ENCODE peak calls at places on chromosome 3, in six cellular contexts. C is MM.1S; U is SK-N-SH; Z is neural progenitor cell; H is hepatocyte; I is CD8-positive, alpha-beta T cell. K is an unnamed sample.

GRCh38 chr3:43792904-43793303 is 102.2 kb downstream of the ABHD5 start:
- DNase-seq in C (no peak), U (no peak), Z (no peak), H (no peak), I (no peak), K (no peak)

GRCh38 chr3:40490916-40491315 is 14.0 kb downstream of the ZNF619 start:
- DNase-seq in C (no peak), U (no peak), Z (no peak), H (no peak), I (no peak), K (no peak)

GRCh38 chr3:30527720-30528119 is 78.7 kb upstream of the TGFBR2 start:
- DNase-seq in C (no peak), U (no peak), Z (no peak), H (no peak), I (no peak), K (no peak)

GRCh38 chr3:59247402-59247841 is 197.6 kb upstream of the CFAP20DC start:
- DNase-seq in C (no peak), U (no peak), Z (no peak), H (no peak), I (no peak), K (no peak)

GRCh38 chr3:132641837-132642538 is 17.6 kb downstream of the ACAD11 start:
- DNase-seq in C (peak; percentile 56), U (peak; percentile 70), Z (peak; percentile 28), H (peak; percentile 44), I (no peak), K (no peak)

GRCh38 chr3:2944628-2945027 is 165.5 kb downstream of the IL5RA start:
- DNase-seq in C (peak; percentile 66), U (no peak), Z (no peak), H (no peak), I (no peak), K (no peak)

GRCh38 chr3:197793246-197793645 is 2.2 kb downstream of the LRCH3 start:
- DNase-seq in C (no peak), U (no peak), Z (no peak), H (no peak), I (no peak), K (no peak)

GRCh38 chr3:59608356-59608755 is 558.5 kb upstream of the CFAP20DC start:
- DNase-seq in C (no peak), U (no peak), Z (no peak), H (no peak), I (no peak), K (no peak)

GRCh38 chr3:82080792-82081191 is 319.3 kb upstream of the GBE1 start:
- DNase-seq in C (no peak), U (no peak), Z (no peak), H (no peak), I (no peak), K (no peak)

GRCh38 chr3:54621181-54621580 is 306.7 kb downstream of the LRTM1 start:
- DNase-seq in C (no peak), U (peak; percentile 78), Z (no peak), H (no peak), I (no peak), K (no peak)

GRCh38 chr3:172002512-172003078 is 36.8 kb upstream of the FNDC3B start:
- DNase-seq in C (no peak), U (no peak), Z (no peak), H (no peak), I (no peak), K (no peak)

GRCh38 chr3:40616420-40616819 is 91.7 kb downstream of the ZNF621 start:
- DNase-seq in C (no peak), U (peak; percentile 15), Z (peak; percentile 17), H (no peak), I (no peak), K (no peak)

GRCh38 chr3:56914646-56915045 is 112.9 kb upstream of the ARHGEF3 start:
- DNase-seq in C (peak; percentile 21), U (no peak), Z (no peak), H (no peak), I (no peak), K (no peak)

GRCh38 chr3:15501126-15501525 is 20.4 kb downstream of the COLQ start:
- DNase-seq in C (no peak), U (peak; percentile 42), Z (no peak), H (no peak), I (no peak), K (no peak)

GRCh38 chr3:193545304-193545703 is 9.4 kb downstream of the ATP13A4 start:
- DNase-seq in C (no peak), U (no peak), Z (no peak), H (no peak), I (no peak), K (no peak)

GRCh38 chr3:98733778-98734281 is 29.3 kb upstream of the ST3GAL6 start:
- DNase-seq in C (peak; percentile 63), U (peak; percentile 38), Z (peak; percentile 27), H (peak; percentile 27), I (no peak), K (no peak)

GRCh38 chr3:23086831-23087230 is 116.3 kb upstream of the UBE2E2 start:
- DNase-seq in C (no peak), U (no peak), Z (no peak), H (no peak), I (no peak), K (no peak)

GRCh38 chr3:139627759-139628158 is 50.0 kb downstream of the NMNAT3 start:
- DNase-seq in C (no peak), U (no peak), Z (no peak), H (no peak), I (no peak), K (no peak)

GRCh38 chr3:126956361-126956760 is 26.6 kb upstream of the PLXNA1 start:
- DNase-seq in C (no peak), U (no peak), Z (no peak), H (no peak), I (no peak), K (no peak)

GRCh38 chr3:139994891-139995290 is 59.9 kb downstream of the CLSTN2 start:
- DNase-seq in C (no peak), U (peak; percentile 57), Z (no peak), H (no peak), I (no peak), K (no peak)

GRCh38 chr3:193711523-193711963 is 118.5 kb downstream of the OPA1 start:
- DNase-seq in C (no peak), U (no peak), Z (peak; percentile 88), H (no peak), I (no peak), K (no peak)

GRCh38 chr3:5226783-5227182 is 39.3 kb downstream of the EDEM1 start:
- DNase-seq in C (peak; percentile 65), U (peak; percentile 38), Z (no peak), H (peak; percentile 28), I (no peak), K (no peak)

GRCh38 chr3:101155828-101156227 is 162.6 kb upstream of the ABI3BP start:
- DNase-seq in C (no peak), U (no peak), Z (no peak), H (no peak), I (no peak), K (no peak)

GRCh38 chr3:179933079-179933478 is 103.7 kb downstream of the PEX5L start:
- DNase-seq in C (no peak), U (no peak), Z (no peak), H (no peak), I (no peak), K (no peak)

DNA sequence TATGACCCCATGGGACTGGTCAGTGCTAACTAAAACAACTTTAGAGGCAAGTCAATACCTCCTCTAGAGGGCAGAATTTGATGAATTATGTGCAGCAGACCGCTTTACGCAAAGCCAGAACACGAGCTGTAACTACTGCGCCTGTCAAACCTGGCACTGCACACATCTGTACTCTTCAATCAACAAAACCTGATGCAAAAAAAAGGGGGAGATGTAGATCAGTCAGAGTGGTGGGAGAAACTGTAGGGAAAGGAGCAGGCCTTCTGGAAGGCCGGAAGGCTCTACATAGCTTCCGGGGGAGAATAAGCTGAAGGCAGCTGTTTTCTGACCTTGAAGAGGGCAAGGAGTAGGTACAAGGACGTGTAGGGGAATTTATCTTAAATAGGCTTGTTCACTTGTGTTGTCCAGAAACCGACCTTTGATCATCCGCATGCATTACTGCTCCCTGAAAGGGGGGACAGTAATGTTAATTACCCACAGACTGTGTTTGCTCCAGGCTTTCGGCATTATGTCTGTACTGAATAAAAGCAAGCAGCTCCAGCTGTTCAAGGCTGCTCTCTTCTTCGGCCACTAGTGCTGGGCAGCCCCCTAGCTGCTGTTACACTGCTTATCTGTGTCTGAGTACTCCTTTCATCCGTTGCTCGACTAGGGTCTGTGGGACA is 41.0 kb downstream of the GPR160 start:
- DNase-seq in C (no peak), U (no peak), Z (peak; percentile 29), H (no peak), I (no peak), K (no peak)
- TF ChIP-seq CTCF in C (peak; percentile 22), U (no peak), Z (peak; percentile 26), H (peak; percentile 7), I (no peak), K (no peak)

DNA sequence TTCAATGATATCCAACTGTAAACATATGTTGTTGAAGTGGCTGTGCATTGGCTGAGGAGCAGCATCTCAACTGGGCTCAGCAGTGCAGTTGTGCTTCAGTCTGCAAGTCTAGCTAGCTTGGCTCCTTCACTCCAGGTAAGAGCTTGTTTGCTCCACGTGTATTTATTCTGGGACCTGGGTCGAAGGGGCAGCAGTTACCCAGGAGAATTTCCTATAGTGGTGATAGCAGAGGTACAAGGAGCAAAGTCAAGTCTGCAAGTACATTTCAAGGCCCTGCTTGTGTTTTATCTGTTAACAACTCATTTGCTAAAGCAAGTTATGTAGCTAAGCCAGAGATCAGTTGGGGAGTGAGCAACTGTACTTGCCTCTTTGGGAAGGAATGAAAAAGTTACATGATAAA is 286.2 kb upstream of the UMPS start:
- DNase-seq in C (no peak), U (no peak), Z (no peak), H (peak; percentile 24), I (no peak), K (no peak)
- H3K27me3 ChIP-seq in C (no peaks in the 10 kb centered on the region), U (no peaks in the 10 kb centered on the region), Z (no peaks in the 10 kb centered on the region), H (no peaks in the 10 kb centered on the region), I (no peaks in the 10 kb centered on the region), K (no peaks in the 10 kb centered on the region)

GRCh38 chr3:31567036-31567435 is 34.3 kb downstream of the STT3B start:
- DNase-seq in C (no peak), U (peak; percentile 15), Z (peak; percentile 53), H (peak; percentile 19), I (peak; percentile 34), K (no peak)

GRCh38 chr3:31572605-31573459 is 40.1 kb downstream of the STT3B start:
- DNase-seq in C (no peak), U (no peak), Z (no peak), H (no peak), I (no peak), K (no peak)

GRCh38 chr3:31565288-31565687 is 32.6 kb downstream of the STT3B start:
- DNase-seq in C (no peak), U (no peak), Z (no peak), H (no peak), I (no peak), K (no peak)

GRCh38 chr3:31571325-31571724 is 38.6 kb downstream of the STT3B start:
- DNase-seq in C (no peak), U (no peak), Z (no peak), H (no peak), I (no peak), K (no peak)

DNA sequence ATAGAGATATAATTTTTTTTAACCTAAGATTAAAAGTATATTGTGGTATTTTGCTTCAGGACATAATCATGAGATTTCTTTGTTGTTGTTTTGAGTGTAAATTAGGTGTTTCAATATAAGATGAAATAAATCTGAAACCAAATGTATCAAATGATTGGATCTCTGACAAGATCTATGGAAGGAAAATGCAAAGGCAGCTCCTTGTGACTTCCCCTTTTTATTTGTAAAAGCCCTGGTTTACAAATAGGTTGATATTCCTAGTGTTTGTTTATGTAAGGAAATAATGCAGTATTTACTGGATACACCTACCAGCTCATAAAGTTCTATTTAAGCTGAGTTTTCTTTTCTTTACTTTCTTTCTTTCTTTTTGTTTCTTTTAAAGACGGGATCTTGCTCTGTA is 35.9 kb downstream of the STT3B start:
- DNase-seq in C (no peak), U (no peak), Z (no peak), H (no peak), I (no peak), K (no peak)
- H3K4me1 ChIP-seq in C (no peaks in the 10 kb centered on the region), U (no peaks in the 10 kb centered on the region), Z (peaks cover 21% of the 10 kb centered on the region), H (no peaks in the 10 kb centered on the region), I (peaks cover 72% of the 10 kb centered on the region), K (peaks cover 52% of the 10 kb centered on the region)

GRCh38 chr3:124269619-124270018 is 277.7 kb upstream of the ROPN1 start:
- DNase-seq in C (no peak), U (no peak), Z (no peak), H (no peak), I (no peak), K (no peak)
- TF ChIP-seq CTCF in C (no peak), U (no peak), Z (no peak), H (no peak), I (no peak), K (no peak)